ENCODE peak calls at places on chromosome 6, in six cellular contexts. One of them, this sample, is unnamed.

GRCh38 chr6:28137458-28138020 is 4.1 kb upstream of the ZKSCAN8 start:
- DNase-seq in GM23338: no peak
- DNase-seq in ovary: no peak
- DNase-seq in ACHN: peak
- DNase-seq in neural progenitor cell: no peak
- DNase-seq in stimulated activated CD4-positive, alpha-beta T cell treated with anti-CD3 and anti-CD28 coated beads, Interleukin-15, amount 100 ng/mL, for 24 hours: peak
- DNase-seq in this sample: no peak

GRCh38 chr6:129860901-129861665 is at the start of gene TMEM244:
- DNase-seq in GM23338: no peak
- DNase-seq in neural progenitor cell: no peak
- DNase-seq in ovary: no peak
- DNase-seq in stimulated activated CD4-positive, alpha-beta T cell treated with anti-CD3 and anti-CD28 coated beads, Interleukin-15, amount 100 ng/mL, for 24 hours: peak
- DNase-seq in ACHN: no peak
- DNase-seq in this sample: no peak

GRCh38 chr6:14857501-14857900 is 388.4 kb upstream of the JARID2 start:
- DNase-seq in GM23338: no peak
- DNase-seq in stimulated activated CD4-positive, alpha-beta T cell treated with anti-CD3 and anti-CD28 coated beads, Interleukin-15, amount 100 ng/mL, for 24 hours: peak
- DNase-seq in ACHN: no peak
- DNase-seq in neural progenitor cell: no peak
- DNase-seq in ovary: no peak
- DNase-seq in this sample: no peak

GRCh38 chr6:30554962-30555361 is 1.3 kb downstream of the GNL1 start:
- DNase-seq in GM23338: no peak
- DNase-seq in neural progenitor cell: no peak
- DNase-seq in ovary: no peak
- DNase-seq in ACHN: no peak
- DNase-seq in stimulated activated CD4-positive, alpha-beta T cell treated with anti-CD3 and anti-CD28 coated beads, Interleukin-15, amount 100 ng/mL, for 24 hours: no peak
- DNase-seq in this sample: no peak

GRCh38 chr6:118813795-118814194 is 80.2 kb upstream of the ASF1A start:
- DNase-seq in ovary: no peak
- DNase-seq in ACHN: no peak
- DNase-seq in stimulated activated CD4-positive, alpha-beta T cell treated with anti-CD3 and anti-CD28 coated beads, Interleukin-15, amount 100 ng/mL, for 24 hours: peak
- DNase-seq in GM23338: no peak
- DNase-seq in neural progenitor cell: no peak
- DNase-seq in this sample: no peak

GRCh38 chr6:166520905-166521834 is 65.3 kb downstream of the RAMACL start:
- DNase-seq in neural progenitor cell: no peak
- DNase-seq in ovary: no peak
- DNase-seq in GM23338: no peak
- DNase-seq in ACHN: no peak
- DNase-seq in stimulated activated CD4-positive, alpha-beta T cell treated with anti-CD3 and anti-CD28 coated beads, Interleukin-15, amount 100 ng/mL, for 24 hours: no peak
- DNase-seq in this sample: no peak

GRCh38 chr6:71486466-71486865 is 197.9 kb downstream of the OGFRL1 start:
- DNase-seq in neural progenitor cell: no peak
- DNase-seq in GM23338: no peak
- DNase-seq in stimulated activated CD4-positive, alpha-beta T cell treated with anti-CD3 and anti-CD28 coated beads, Interleukin-15, amount 100 ng/mL, for 24 hours: no peak
- DNase-seq in ovary: no peak
- DNase-seq in ACHN: no peak
- DNase-seq in this sample: no peak

GRCh38 chr6:100099189-100100074 is 105.4 kb upstream of the MCHR2 start:
- DNase-seq in stimulated activated CD4-positive, alpha-beta T cell treated with anti-CD3 and anti-CD28 coated beads, Interleukin-15, amount 100 ng/mL, for 24 hours: no peak
- DNase-seq in ACHN: peak
- DNase-seq in neural progenitor cell: peak
- DNase-seq in GM23338: peak
- DNase-seq in ovary: no peak
- DNase-seq in this sample: no peak

GRCh38 chr6:12249516-12250394 is 40.4 kb upstream of the EDN1 start:
- DNase-seq in GM23338: no peak
- DNase-seq in stimulated activated CD4-positive, alpha-beta T cell treated with anti-CD3 and anti-CD28 coated beads, Interleukin-15, amount 100 ng/mL, for 24 hours: no peak
- DNase-seq in neural progenitor cell: no peak
- DNase-seq in ovary: no peak
- DNase-seq in ACHN: no peak
- DNase-seq in this sample: peak

GRCh38 chr6:145892026-145892425 is 72.1 kb downstream of the SHPRH start:
- DNase-seq in ACHN: no peak
- DNase-seq in neural progenitor cell: no peak
- DNase-seq in GM23338: no peak
- DNase-seq in stimulated activated CD4-positive, alpha-beta T cell treated with anti-CD3 and anti-CD28 coated beads, Interleukin-15, amount 100 ng/mL, for 24 hours: no peak
- DNase-seq in ovary: no peak
- DNase-seq in this sample: no peak

GRCh38 chr6:54655162-54655561 is 191.4 kb upstream of the FAM83B start:
- DNase-seq in ovary: no peak
- DNase-seq in GM23338: no peak
- DNase-seq in neural progenitor cell: no peak
- DNase-seq in stimulated activated CD4-positive, alpha-beta T cell treated with anti-CD3 and anti-CD28 coated beads, Interleukin-15, amount 100 ng/mL, for 24 hours: no peak
- DNase-seq in ACHN: no peak
- DNase-seq in this sample: no peak